ENCODE peak calls at places on chromosomes 3 and 15, in eight cellular contexts. I is stomach, K is transverse colon, H is suprapubic skin, A is SK-N-SH, G is K562, B is HepG2, N is esophagus muscularis mucosa. E is an unnamed sample.

GRCh38 chr15:55858661-55859060 is 115.7 kb upstream of the PRTG start:
- DNase-seq in I (no peak), K (no peak), B (no peak), A (no peak), G (no peak), H (no peak), N (no peak), E (no peak)

GRCh38 chr15:90595760-90596155 is 66.0 kb downstream of the CRTC3 start:
- DNase-seq in I (no peak), A (no peak), B (no peak), G (no peak), H (no peak), K (no peak), N (no peak), E (no peak)

GRCh38 chr15:35181538-35181937 is 96.4 kb upstream of the NANOGP8 start:
- DNase-seq in N (no peak), A (no peak), G (no peak), H (no peak), K (no peak), B (no peak), I (no peak), E (no peak)

GRCh38 chr3:31170932-31171670 is 276.6 kb upstream of the GADL1 start:
- DNase-seq in N (no peak), K (no peak), B (no peak), H (no peak), I (no peak), A (no peak), G (no peak), E (no peak)

GRCh38 chr3:185257334-185257733 is 3.5 kb upstream of the EHHADH start:
- DNase-seq in B (no peak), G (no peak), I (no peak), K (no peak), A (no peak), H (no peak), N (no peak), E (no peak)

GRCh38 chr15:45134046-45134445 is 4.3 kb downstream of the DUOX1 start:
- DNase-seq in K (no peak), I (no peak), A (no peak), N (no peak), H (no peak), B (no peak), G (no peak), E (no peak)

GRCh38 chr3:67090472-67090871 is 92.4 kb downstream of the KBTBD8 start:
- DNase-seq in K (no peak), H (no peak), N (no peak), B (no peak), I (no peak), G (no peak), A (no peak), E (no peak)

GRCh38 chr15:100588638-100589242 is 13.2 kb downstream of the LINS1 start:
- DNase-seq in I (no peak), N (no peak), A (no peak), G (no peak), K (no peak), B (no peak), H (no peak), E (no peak)

GRCh38 chr3:162507397-162507796 is 1010.8 kb downstream of the OTOL1 start:
- DNase-seq in B (no peak), A (no peak), N (no peak), H (no peak), G (no peak), K (no peak), I (no peak), E (no peak)

GRCh38 chr3:46656778-46657556 is 36.5 kb downstream of the ALS2CL start:
- DNase-seq in H (no peak), A (no peak), G (no peak), N (peak; percentile 81), B (no peak), I (no peak), K (no peak), E (no peak)

GRCh38 chr15:100725121-100726069 is 123.0 kb downstream of the ASB7 start:
- DNase-seq in G (no peak), B (no peak), I (no peak), K (no peak), H (no peak), N (peak; percentile 89), A (peak; percentile 8), E (no peak)

GRCh38 chr15:52678468-52679231 is 538 bp downstream of the ATOSA start:
- DNase-seq in N (no peak), G (peak; percentile 33), A (peak; percentile 70), B (peak; percentile 57), K (peak; percentile 80), H (peak; percentile 85), I (peak; percentile 88), E (peak; percentile 87)

GRCh38 chr3:196454935-196455334 is 22.7 kb upstream of the UBXN7 start:
- DNase-seq in I (no peak), H (no peak), B (no peak), N (no peak), G (no peak), A (no peak), K (no peak), E (no peak)

GRCh38 chr15:97976766-97977503 is 16.4 kb downstream of the ARRDC4 start:
- DNase-seq in A (no peak), H (no peak), B (no peak), G (no peak), K (no peak), I (no peak), N (no peak), E (no peak)

GRCh38 chr15:38216763-38217162 is 35.9 kb upstream of the SPRED1 start:
- DNase-seq in G (no peak), A (no peak), I (no peak), N (no peak), H (no peak), B (peak; percentile 62), K (no peak), E (no peak)

GRCh38 chr15:66484539-66485112 is 12.9 kb downstream of the SNAPC5 start:
- DNase-seq in K (no peak), A (no peak), G (peak; percentile 3), I (no peak), N (no peak), B (no peak), H (no peak), E (no peak)

GRCh38 chr15:69685524-69686452 is 233.2 kb downstream of the RPLP1 start:
- DNase-seq in G (no peak), H (no peak), I (no peak), B (no peak), K (peak; percentile 25), A (no peak), N (no peak), E (no peak)

GRCh38 chr3:134754768-134755559 is 40.1 kb upstream of the EPHB1 start:
- DNase-seq in G (peak; percentile 58), A (peak; percentile 48), I (peak; percentile 35), K (peak; percentile 11), B (peak; percentile 29), H (no peak), N (peak; percentile 91), E (no peak)

GRCh38 chr3:38907426-38907825 is 91.4 kb upstream of the SCN10A start:
- DNase-seq in K (no peak), B (no peak), I (no peak), N (no peak), H (no peak), G (no peak), A (no peak), E (no peak)

GRCh38 chr15:70701891-70702568 is 61.3 kb downstream of the UACA start:
- DNase-seq in G (no peak), H (no peak), A (no peak), B (no peak), N (no peak), I (no peak), K (no peak), E (no peak)

GRCh38 chr3:71345429-71346027 is 238.0 kb downstream of the FOXP1 start:
- DNase-seq in A (no peak), G (no peak), I (no peak), K (no peak), H (no peak), N (no peak), B (no peak), E (no peak)

GRCh38 chr3:10983219-10983916 is 9.2 kb upstream of the SLC6A1 start:
- DNase-seq in H (no peak), B (peak; percentile 25), I (peak; percentile 28), N (no peak), G (peak; percentile 79), K (peak; percentile 13), A (peak; percentile 78), E (no peak)

GRCh38 chr15:45473068-45473467 is 49.5 kb downstream of the SLC30A4 start:
- DNase-seq in A (no peak), B (no peak), I (no peak), N (no peak), H (no peak), K (no peak), G (no peak), E (no peak)

GRCh38 chr15:40960926-40961325 is 7.7 kb downstream of the CHAC1 start:
- DNase-seq in N (no peak), I (peak; percentile 71), B (no peak), H (no peak), K (peak; percentile 79), G (no peak), A (no peak), E (peak; percentile 44)
- TF ChIP-seq POLR2AphosphoS5 in N (no peak), I (no peak), B (no peak), H (no peak), K (no peak), G (no peak), A (no peak), E (no peak)

DNA sequence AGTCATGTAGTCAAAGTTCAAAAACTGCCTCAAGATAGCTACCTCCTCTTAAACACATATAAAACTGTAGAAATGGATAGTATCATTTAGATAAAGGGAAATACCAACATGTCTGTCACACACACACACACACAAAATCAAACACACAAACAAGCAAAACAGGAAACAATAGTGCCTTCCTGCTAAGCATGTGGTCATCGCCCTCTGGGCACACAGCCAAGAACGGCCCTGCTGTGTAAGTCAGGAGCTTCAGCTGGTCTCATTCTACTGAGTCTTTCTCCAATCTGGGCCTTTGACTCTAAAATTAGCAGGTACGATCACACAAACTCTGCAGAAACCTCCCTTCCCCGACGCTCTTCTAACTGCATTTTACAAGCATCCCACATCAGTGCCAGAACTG is 272.2 kb upstream of the CHRNA7 start:
- DNase-seq in A (peak; percentile 35), K (peak; percentile 74), N (no peak), I (peak; percentile 30), B (no peak), H (no peak), G (no peak), E (no peak)
- TF ChIP-seq EP300 in A (no peak), K (no peak), N (no peak), I (no peak), B (no peak), H (no peak), G (no peak), E (no peak)

DNA sequence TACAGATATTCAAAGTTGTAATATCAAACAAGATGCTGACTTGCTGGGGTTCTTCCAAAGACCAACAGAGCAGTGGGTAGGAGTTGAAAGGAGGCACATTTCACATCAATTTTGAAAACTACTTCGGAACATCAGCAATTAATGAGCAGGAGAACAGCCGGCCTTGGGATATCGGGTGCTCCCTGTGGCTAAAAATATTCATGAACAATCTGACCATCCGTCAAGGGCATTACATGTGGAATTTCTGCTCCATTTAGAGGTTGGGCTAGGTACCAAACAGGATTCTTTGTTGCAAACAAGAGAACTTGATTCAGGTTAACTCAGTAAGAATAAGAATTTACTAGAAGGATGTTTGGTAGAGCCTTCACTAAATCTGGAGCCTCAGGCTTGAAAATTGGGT is 223.9 kb downstream of the RYR3 start:
- DNase-seq in I (no peak), B (no peak), G (no peak), K (no peak), H (no peak), N (no peak), A (no peak), E (no peak)
- H3K27me3 ChIP-seq in I (no peaks in the 10 kb centered on the region), B (peaks cover 4% of the 10 kb centered on the region), G (no peaks in the 10 kb centered on the region), K (no peaks in the 10 kb centered on the region), H (peaks cover 5% of the 10 kb centered on the region), N (no peaks in the 10 kb centered on the region), A (no peaks in the 10 kb centered on the region), E (no peaks in the 10 kb centered on the region)

GRCh38 chr15:80219955-80220354 is 32.1 kb downstream of the CTXND1 start:
- DNase-seq in H (no peak), N (no peak), A (no peak), K (no peak), G (no peak), B (no peak), I (no peak), E (no peak)
- TF ChIP-seq POLR2AphosphoS5 in H (no peak), N (no peak), A (no peak), K (no peak), G (no peak), B (no peak), I (no peak), E (no peak)